ENCODE peak calls at places on chromosome 12, in four cellular contexts. Z is HepG2, S is WTC11, D is K562. T is an unnamed sample.
A peak's percentile ranks its signal among the peaks of the same experiment; 100 is the strongest.

GRCh38 chr12:46946137-46946536 is 120.3 kb upstream of the SLC38A4 start:
- DNase-seq in Z (no peak), S (no peak), D (no peak), T (no peak)

GRCh38 chr12:7271904-7272303 is 32.0 kb upstream of the ACSM4 start:
- DNase-seq in Z (no peak), S (no peak), D (no peak), T (no peak)

GRCh38 chr12:114321524-114321923 is 84.4 kb downstream of the TBX5 start:
- DNase-seq in Z (no peak), S (no peak), D (no peak), T (no peak)

GRCh38 chr12:69534389-69534822 is 50.9 kb upstream of the CCT2 start:
- DNase-seq in Z (peak; percentile 6), S (peak; percentile 40), D (no peak), T (peak; percentile 33)

GRCh38 chr12:8678661-8679111 is 16.1 kb upstream of the MFAP5 start:
- DNase-seq in Z (no peak), S (no peak), D (no peak), T (no peak)

GRCh38 chr12:96985515-96986362 is 78.7 kb downstream of the NEDD1 start:
- DNase-seq in Z (no peak), S (peak; percentile 63), D (peak; percentile 48), T (peak; percentile 68)

GRCh38 chr12:69689638-69690037 is 9.5 kb downstream of the BEST3 start:
- DNase-seq in Z (no peak), S (no peak), D (no peak), T (no peak)

GRCh38 chr12:110733089-110733715 is 9.5 kb downstream of the PPP1CC start:
- DNase-seq in Z (no peak), S (no peak), D (no peak), T (no peak)

GRCh38 chr12:25744334-25744733 is 191.3 kb upstream of the LMNTD1 start:
- DNase-seq in Z (no peak), S (no peak), D (no peak), T (no peak)

GRCh38 chr12:27824126-27824842 is 44.2 kb upstream of the MANSC4 start:
- DNase-seq in Z (no peak), S (no peak), D (no peak), T (no peak)

GRCh38 chr12:128971802-128972201 is 118.5 kb downstream of the GLT1D1 start:
- DNase-seq in Z (no peak), S (no peak), D (no peak), T (no peak)

GRCh38 chr12:49342066-49342913 is 4.4 kb upstream of the DNAJC22 start:
- DNase-seq in Z (peak; percentile 86), S (peak; percentile 96), D (peak; percentile 94), T (peak; percentile 88)

GRCh38 chr12:4153343-4153892 is 120.1 kb upstream of the CCND2 start:
- DNase-seq in Z (no peak), S (no peak), D (peak; percentile 81), T (no peak)

GRCh38 chr12:7729683-7730195 is 17.4 kb downstream of the CLEC4C start:
- DNase-seq in Z (no peak), S (no peak), D (no peak), T (no peak)

GRCh38 chr12:111454716-111455447 is 49.2 kb downstream of the SH2B3 start:
- DNase-seq in Z (no peak), S (no peak), D (no peak), T (no peak)

GRCh38 chr12:99131761-99132199 is 486.7 kb downstream of the APAF1 start:
- DNase-seq in Z (no peak), S (peak; percentile 75), D (no peak), T (peak; percentile 12)

GRCh38 chr12:6961278-6961694 is 9.2 kb downstream of the PHB2 start:
- DNase-seq in Z (no peak), S (no peak), D (peak; percentile 51), T (no peak)

GRCh38 chr12:11707535-11707934 is 58.1 kb downstream of the ETV6 start:
- DNase-seq in Z (no peak), S (no peak), D (no peak), T (no peak)

GRCh38 chr12:121789233-121789781 is 4.2 kb downstream of the RHOF start:
- DNase-seq in Z (no peak), S (no peak), D (no peak), T (no peak)

GRCh38 chr12:22740656-22741350 is 115.8 kb downstream of the ETNK1 start:
- DNase-seq in Z (no peak), S (no peak), D (no peak), T (no peak)

GRCh38 chr12:116339062-116339461 is 61.6 kb upstream of the MED13L start:
- DNase-seq in Z (no peak), S (no peak), D (no peak), T (no peak)

GRCh38 chr12:74849801-74850200 is 312.2 kb downstream of the ATXN7L3B start:
- DNase-seq in Z (no peak), S (no peak), D (no peak), T (no peak)

GRCh38 chr12:51821423-51822260 is 26.9 kb downstream of the FIGNL2 start:
- DNase-seq in Z (no peak), S (peak; percentile 55), D (no peak), T (no peak)

GRCh38 chr12:156945-157344 is 57.0 kb downstream of the SLC6A12 start:
- DNase-seq in Z (no peak), S (no peak), D (no peak), T (no peak)

GRCh38 chr12:108821407-108822397 is 35.7 kb downstream of the SSH1 start:
- DNase-seq in Z (no peak), S (no peak), D (no peak), T (no peak)

GRCh38 chr12:122866950-122867607 is 28.8 kb downstream of the VPS37B start:
- DNase-seq in Z (no peak), S (peak; percentile 9), D (no peak), T (no peak)

GRCh38 chr12:66092559-66093269 is 37.8 kb downstream of the LLPH start:
- DNase-seq in Z (no peak), S (no peak), D (no peak), T (peak; percentile 59)

GRCh38 chr12:106135781-106136180 is 3.0 kb downstream of the NUAK1 start:
- DNase-seq in Z (no peak), S (no peak), D (no peak), T (no peak)

GRCh38 chr12:124696689-124697476 is 129.5 kb upstream of the NCOR2 start:
- DNase-seq in Z (no peak), S (no peak), D (no peak), T (no peak)

GRCh38 chr12:124694846-124695497 is 127.6 kb upstream of the NCOR2 start:
- DNase-seq in Z (no peak), S (no peak), D (no peak), T (no peak)

GRCh38 chr12:124694250-124694649 is 126.8 kb upstream of the NCOR2 start:
- DNase-seq in Z (no peak), S (no peak), D (no peak), T (no peak)

GRCh38 chr12:124693356-124693755 is 125.9 kb upstream of the NCOR2 start:
- DNase-seq in Z (no peak), S (no peak), D (no peak), T (no peak)

DNA sequence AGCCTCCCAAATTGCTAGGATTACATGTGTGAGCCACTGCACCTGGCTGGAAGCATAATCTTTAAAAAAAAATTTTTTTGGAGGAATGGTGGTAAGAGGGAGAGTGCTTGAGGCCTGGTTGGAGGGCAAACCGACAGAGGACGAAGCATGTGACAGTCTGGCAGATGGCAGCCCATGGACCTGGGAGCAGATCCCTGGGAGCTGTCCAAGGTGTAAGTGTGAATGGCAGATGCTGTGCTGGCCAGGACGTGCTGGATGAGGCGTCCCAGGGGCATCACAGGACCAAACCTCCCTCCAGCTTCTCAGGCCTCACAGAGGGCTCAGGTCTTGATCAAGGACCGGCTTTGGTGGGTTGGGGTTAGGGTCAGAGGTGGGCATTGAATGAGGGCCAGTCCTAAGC is 128.4 kb upstream of the NCOR2 start:
- DNase-seq in Z (no peak), S (no peak), D (no peak), T (no peak)
- TF ChIP-seq ELF4 in Z (no peak), S (no peak), D (no peak), T (no peak)

GRCh38 chr12:90652280-90652679 is 302.7 kb downstream of the CCER1 start:
- DNase-seq in Z (no peak), S (no peak), D (no peak), T (no peak)

GRCh38 chr12:90653051-90653450 is 301.9 kb downstream of the CCER1 start:
- DNase-seq in Z (no peak), S (no peak), D (no peak), T (no peak)
- TF ChIP-seq ELF4 in Z (no peak), S (no peak), D (no peak), T (no peak)

GRCh38 chr12:53755451-53756290 is 3.9 kb upstream of the CISTR start:
- DNase-seq in Z (no peak), S (peak; percentile 54), D (no peak), T (no peak)
- TF ChIP-seq ELF4 in Z (no peak), S (no peak), D (no peak), T (no peak)

DNA sequence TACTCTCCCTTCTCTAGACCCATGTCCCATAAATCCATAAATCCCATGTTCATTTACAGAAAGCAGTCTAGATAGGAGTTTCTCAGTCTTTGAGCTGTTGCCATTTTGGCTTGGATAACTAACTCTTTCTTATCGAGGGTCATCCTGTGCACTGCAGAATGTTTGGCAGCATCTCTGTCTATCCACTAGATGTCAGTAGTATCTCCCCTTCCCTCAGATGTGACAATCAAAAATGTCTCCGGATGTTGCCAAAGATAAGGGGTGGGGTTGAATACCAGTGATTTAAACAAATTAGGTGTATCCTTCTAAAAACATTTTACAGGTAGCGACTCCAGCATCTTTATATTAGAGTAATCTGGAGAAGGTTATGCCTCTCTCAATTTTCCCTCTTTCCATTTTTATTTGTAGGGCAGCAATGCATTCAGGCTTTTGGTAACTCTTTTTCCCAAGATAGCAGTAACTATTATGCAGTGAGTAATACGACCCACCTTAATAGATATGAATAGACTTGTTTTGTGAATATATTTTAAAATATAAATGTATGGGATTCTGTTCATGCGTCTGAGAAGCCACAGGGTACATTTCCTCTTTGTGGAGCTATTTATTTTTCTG is 100.7 kb downstream of the LRRK2 start:
- DNase-seq in Z (peak; percentile 41), S (no peak), D (peak; percentile 24), T (peak; percentile 49)
- TF ChIP-seq ELF4 in Z (no peak), S (no peak), D (no peak), T (no peak)

DNA sequence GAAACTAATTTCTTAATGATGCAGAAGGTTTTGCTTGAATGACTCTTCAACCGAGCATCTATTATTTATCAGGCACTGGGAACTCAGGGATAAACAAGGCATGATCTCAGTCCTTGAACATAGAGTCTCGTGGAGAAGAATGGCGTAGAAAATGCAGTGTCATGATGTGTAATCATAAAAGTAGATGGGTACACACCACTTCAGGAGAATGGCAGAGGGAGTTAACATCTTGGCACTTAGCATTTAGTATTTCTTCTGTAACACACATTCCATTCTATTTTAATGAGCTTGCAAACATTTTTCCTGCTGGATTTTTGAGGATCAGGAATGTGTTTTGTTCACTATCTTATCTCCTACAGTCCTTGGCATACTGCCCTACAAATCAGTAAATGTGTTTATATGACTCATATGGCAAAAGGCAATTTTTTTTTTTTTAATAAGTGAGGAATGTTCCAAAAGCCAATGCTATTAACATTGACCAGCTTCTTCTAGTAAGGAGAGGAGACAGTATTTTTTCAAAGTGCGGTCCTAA is 3.8 kb downstream of the TXNRD1 start:
- DNase-seq in Z (peak; percentile 77), S (no peak), D (no peak), T (no peak)
- TF ChIP-seq ELF4 in Z (no peak), S (no peak), D (no peak), T (no peak)